ENCODE peak calls at places on chromosomes 1 and 21, in four cellular contexts. One of them, this sample, is unnamed.
A peak's percentile ranks its signal among the peaks of the same experiment; 100 is the strongest.

GRCh38 chr1:94124538-94124937 is 3.6 kb upstream of the ABCA4 start:
- DNase-seq in effector memory CD8-positive, alpha-beta T cell: no peak
- DNase-seq in NCI-H524: no peak
- DNase-seq in NCI-H1092: no peak
- DNase-seq in this sample: no peak

GRCh38 chr1:226366290-226366689 is 41.6 kb downstream of the PARP1 start:
- DNase-seq in effector memory CD8-positive, alpha-beta T cell: no peak
- DNase-seq in NCI-H524: no peak
- DNase-seq in NCI-H1092: no peak
- DNase-seq in this sample: no peak

GRCh38 chr1:221706862-221707582 is 34.9 kb downstream of the DUSP10 start:
- DNase-seq in effector memory CD8-positive, alpha-beta T cell: no peak
- DNase-seq in NCI-H524: no peak
- DNase-seq in NCI-H1092: no peak
- DNase-seq in this sample: no peak

GRCh38 chr1:1577367-1578011 is 2.8 kb upstream of the SSU72 start:
- DNase-seq in NCI-H1092: no peak
- DNase-seq in NCI-H524: no peak
- DNase-seq in effector memory CD8-positive, alpha-beta T cell: no peak
- DNase-seq in this sample: no peak

GRCh38 chr1:44775930-44776748 is 799 bp downstream of the RPS8 start:
- DNase-seq in effector memory CD8-positive, alpha-beta T cell: peak; percentile 42
- DNase-seq in NCI-H524: no peak
- DNase-seq in NCI-H1092: no peak
- DNase-seq in this sample: no peak

GRCh38 chr21:37658994-37659458 is 257.2 kb downstream of the KCNJ6 start:
- DNase-seq in NCI-H1092: no peak
- DNase-seq in effector memory CD8-positive, alpha-beta T cell: no peak
- DNase-seq in NCI-H524: no peak
- DNase-seq in this sample: peak; percentile 73

GRCh38 chr1:26692793-26693490 is 2.9 kb upstream of the ARID1A start:
- DNase-seq in effector memory CD8-positive, alpha-beta T cell: peak; percentile 84
- DNase-seq in NCI-H1092: peak; percentile 99
- DNase-seq in NCI-H524: peak; percentile 97
- DNase-seq in this sample: peak; percentile 91

GRCh38 chr1:88741413-88741812 is 57.3 kb downstream of the PKN2 start:
- DNase-seq in effector memory CD8-positive, alpha-beta T cell: no peak
- DNase-seq in NCI-H1092: no peak
- DNase-seq in NCI-H524: no peak
- DNase-seq in this sample: no peak

GRCh38 chr1:6471969-6472368 is 6.0 kb upstream of the TNFRSF25 start:
- DNase-seq in NCI-H1092: no peak
- DNase-seq in NCI-H524: no peak
- DNase-seq in effector memory CD8-positive, alpha-beta T cell: no peak
- DNase-seq in this sample: peak; percentile 75

GRCh38 chr21:34205811-34206635 is 132.6 kb downstream of the MRPS6 start:
- DNase-seq in NCI-H524: peak; percentile 68
- DNase-seq in NCI-H1092: peak; percentile 82
- DNase-seq in effector memory CD8-positive, alpha-beta T cell: no peak
- DNase-seq in this sample: no peak

GRCh38 chr1:187390157-187390556 is 561.4 kb downstream of the PLA2G4A start:
- DNase-seq in effector memory CD8-positive, alpha-beta T cell: no peak
- DNase-seq in NCI-H524: no peak
- DNase-seq in NCI-H1092: no peak
- DNase-seq in this sample: no peak

GRCh38 chr1:221509575-221510360 is 232.1 kb downstream of the DUSP10 start:
- DNase-seq in NCI-H1092: no peak
- DNase-seq in effector memory CD8-positive, alpha-beta T cell: no peak
- DNase-seq in NCI-H524: no peak
- DNase-seq in this sample: no peak